ENCODE peak calls at places on chromosomes 5 and 9, in ten cellular contexts. One of them, this sample, is unnamed. For H3K9me3, the result is how much of the 10 kb centered on the place peaks cover.

GRCh38 chr5:556909-557441 is 32.7 kb upstream of the SLC9A3 start:
- DNase-seq in esophagus muscularis mucosa: no peak
- DNase-seq in cardiac muscle cell: no peak
- DNase-seq in mesenchymal stem cell: no peak
- DNase-seq in HCT116: no peak
- DNase-seq in GM23248: no peak
- DNase-seq in vagina: no peak
- DNase-seq in CD4-positive, alpha-beta memory T cell: no peak
- DNase-seq in psoas muscle: no peak
- DNase-seq in CD8-positive, alpha-beta memory T cell: no peak
- DNase-seq in this sample: no peak

GRCh38 chr5:152187668-152188067 is 217.4 kb downstream of the NMUR2 start:
- DNase-seq in GM23248: no peak
- DNase-seq in CD8-positive, alpha-beta memory T cell: no peak
- DNase-seq in vagina: no peak
- DNase-seq in psoas muscle: no peak
- DNase-seq in esophagus muscularis mucosa: no peak
- DNase-seq in HCT116: no peak
- DNase-seq in mesenchymal stem cell: no peak
- DNase-seq in cardiac muscle cell: no peak
- DNase-seq in CD4-positive, alpha-beta memory T cell: no peak
- DNase-seq in this sample: no peak

GRCh38 chr9:71984388-71985069 is 73.1 kb downstream of the C9orf85 start:
- DNase-seq in cardiac muscle cell: peak
- DNase-seq in mesenchymal stem cell: peak
- DNase-seq in esophagus muscularis mucosa: no peak
- DNase-seq in HCT116: no peak
- DNase-seq in vagina: no peak
- DNase-seq in CD8-positive, alpha-beta memory T cell: no peak
- DNase-seq in GM23248: peak
- DNase-seq in CD4-positive, alpha-beta memory T cell: no peak
- DNase-seq in psoas muscle: peak
- DNase-seq in this sample: no peak

GRCh38 chr5:31717586-31717985 is 78.7 kb downstream of the PDZD2 start:
- DNase-seq in CD8-positive, alpha-beta memory T cell: no peak
- DNase-seq in GM23248: no peak
- DNase-seq in psoas muscle: no peak
- DNase-seq in HCT116: no peak
- DNase-seq in mesenchymal stem cell: no peak
- DNase-seq in cardiac muscle cell: no peak
- DNase-seq in CD4-positive, alpha-beta memory T cell: no peak
- DNase-seq in vagina: no peak
- DNase-seq in esophagus muscularis mucosa: no peak
- DNase-seq in this sample: no peak

GRCh38 chr9:115024925-115025535 is 92.9 kb downstream of the TNC start:
- DNase-seq in esophagus muscularis mucosa: no peak
- DNase-seq in cardiac muscle cell: no peak
- DNase-seq in CD8-positive, alpha-beta memory T cell: no peak
- DNase-seq in psoas muscle: no peak
- DNase-seq in GM23248: no peak
- DNase-seq in mesenchymal stem cell: no peak
- DNase-seq in HCT116: no peak
- DNase-seq in vagina: no peak
- DNase-seq in CD4-positive, alpha-beta memory T cell: no peak
- DNase-seq in this sample: no peak

GRCh38 chr9:126860077-126860756 is at the start of gene ZBTB34:
- DNase-seq in HCT116: peak
- DNase-seq in vagina: no peak
- DNase-seq in GM23248: peak
- DNase-seq in esophagus muscularis mucosa: no peak
- DNase-seq in cardiac muscle cell: peak
- DNase-seq in mesenchymal stem cell: peak
- DNase-seq in CD4-positive, alpha-beta memory T cell: peak
- DNase-seq in CD8-positive, alpha-beta memory T cell: peak
- DNase-seq in psoas muscle: peak
- DNase-seq in this sample: no peak

GRCh38 chr9:132644251-132644650 is 25.5 kb downstream of the DDX31 start:
- DNase-seq in CD4-positive, alpha-beta memory T cell: no peak
- DNase-seq in cardiac muscle cell: no peak
- DNase-seq in vagina: no peak
- DNase-seq in esophagus muscularis mucosa: no peak
- DNase-seq in mesenchymal stem cell: no peak
- DNase-seq in CD8-positive, alpha-beta memory T cell: no peak
- DNase-seq in psoas muscle: no peak
- DNase-seq in GM23248: no peak
- DNase-seq in HCT116: no peak
- DNase-seq in this sample: no peak

GRCh38 chr9:90642570-90643539 is at the start of gene DIRAS2:
- DNase-seq in mesenchymal stem cell: peak
- DNase-seq in GM23248: peak
- DNase-seq in CD4-positive, alpha-beta memory T cell: no peak
- DNase-seq in HCT116: peak
- DNase-seq in CD8-positive, alpha-beta memory T cell: no peak
- DNase-seq in psoas muscle: peak
- DNase-seq in esophagus muscularis mucosa: no peak
- DNase-seq in cardiac muscle cell: peak
- DNase-seq in vagina: no peak
- DNase-seq in this sample: peak

GRCh38 chr5:10265245-10266109 is 15.4 kb downstream of the CCT5 start:
- DNase-seq in GM23248: no peak
- DNase-seq in psoas muscle: no peak
- DNase-seq in HCT116: no peak
- DNase-seq in mesenchymal stem cell: no peak
- DNase-seq in esophagus muscularis mucosa: no peak
- DNase-seq in cardiac muscle cell: no peak
- DNase-seq in vagina: no peak
- DNase-seq in CD4-positive, alpha-beta memory T cell: no peak
- DNase-seq in CD8-positive, alpha-beta memory T cell: no peak
- DNase-seq in this sample: no peak

GRCh38 chr9:23826120-23826629 is at the start of gene ELAVL2:
- DNase-seq in cardiac muscle cell: peak
- DNase-seq in esophagus muscularis mucosa: no peak
- DNase-seq in GM23248: peak
- DNase-seq in psoas muscle: peak
- DNase-seq in mesenchymal stem cell: peak
- DNase-seq in CD4-positive, alpha-beta memory T cell: peak
- DNase-seq in vagina: no peak
- DNase-seq in HCT116: no peak
- DNase-seq in CD8-positive, alpha-beta memory T cell: no peak
- DNase-seq in this sample: peak

GRCh38 chr9:130991227-130992058 is 17.5 kb upstream of the LAMC3 start:
- DNase-seq in cardiac muscle cell: no peak
- DNase-seq in psoas muscle: no peak
- DNase-seq in mesenchymal stem cell: no peak
- DNase-seq in GM23248: no peak
- DNase-seq in CD4-positive, alpha-beta memory T cell: no peak
- DNase-seq in CD8-positive, alpha-beta memory T cell: no peak
- DNase-seq in esophagus muscularis mucosa: no peak
- DNase-seq in HCT116: no peak
- DNase-seq in vagina: no peak
- DNase-seq in this sample: no peak

GRCh38 chr5:154857091-154857533 is 1.3 kb upstream of the CNOT8 start:
- DNase-seq in cardiac muscle cell: no peak
- DNase-seq in HCT116: no peak
- DNase-seq in CD8-positive, alpha-beta memory T cell: peak
- DNase-seq in vagina: no peak
- DNase-seq in CD4-positive, alpha-beta memory T cell: no peak
- DNase-seq in GM23248: peak
- DNase-seq in esophagus muscularis mucosa: peak
- DNase-seq in psoas muscle: no peak
- DNase-seq in mesenchymal stem cell: no peak
- DNase-seq in this sample: peak

GRCh38 chr9:88017086-88017485 is 42.8 kb upstream of the CDK20 start:
- DNase-seq in CD8-positive, alpha-beta memory T cell: no peak
- DNase-seq in vagina: no peak
- DNase-seq in HCT116: no peak
- DNase-seq in mesenchymal stem cell: no peak
- DNase-seq in cardiac muscle cell: peak
- DNase-seq in CD4-positive, alpha-beta memory T cell: no peak
- DNase-seq in psoas muscle: no peak
- DNase-seq in GM23248: peak
- DNase-seq in esophagus muscularis mucosa: no peak
- DNase-seq in this sample: no peak

GRCh38 chr9:3768286-3768685 is 242.5 kb upstream of the RFX3 start:
- DNase-seq in CD8-positive, alpha-beta memory T cell: no peak
- DNase-seq in mesenchymal stem cell: no peak
- DNase-seq in psoas muscle: no peak
- DNase-seq in esophagus muscularis mucosa: no peak
- DNase-seq in cardiac muscle cell: peak
- DNase-seq in CD4-positive, alpha-beta memory T cell: no peak
- DNase-seq in vagina: no peak
- DNase-seq in HCT116: no peak
- DNase-seq in GM23248: peak
- DNase-seq in this sample: no peak

DNA sequence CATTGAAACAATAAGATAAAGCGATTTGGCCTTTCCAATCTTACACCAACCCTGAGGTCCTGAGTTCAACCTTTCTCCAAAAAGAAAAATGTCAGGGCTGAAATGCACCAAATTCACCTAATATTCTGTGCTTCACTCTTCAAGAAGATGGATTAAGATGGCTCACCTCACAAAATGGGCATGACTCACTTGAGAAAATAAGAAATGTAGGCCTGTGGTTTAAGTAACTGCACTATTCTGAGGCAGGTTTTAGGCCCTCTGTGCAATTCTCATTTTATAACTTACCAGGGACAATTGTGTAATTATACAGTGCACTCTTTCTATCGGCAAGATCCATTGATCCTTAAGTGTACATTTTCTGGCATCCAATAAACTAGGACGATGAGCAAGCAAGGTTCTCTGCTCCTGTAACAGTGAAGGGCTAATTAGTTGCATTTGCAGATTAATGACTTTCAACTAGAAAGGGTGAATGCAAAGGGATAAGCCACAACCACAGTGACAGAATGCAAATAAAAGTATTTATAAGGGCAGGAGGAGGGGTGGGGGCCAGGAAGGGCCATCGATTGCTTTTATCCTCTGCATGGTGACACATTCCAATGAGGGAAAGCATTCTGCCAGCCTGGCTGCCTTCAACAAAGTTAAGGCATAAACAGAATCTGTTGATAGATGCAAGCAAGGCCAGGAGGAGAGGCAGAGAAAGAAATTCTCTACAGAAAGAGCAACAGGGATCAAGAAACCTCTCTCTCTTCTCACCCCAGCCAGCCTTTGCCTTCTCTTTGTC is 214.4 kb downstream of the CAAP1 start:
- DNase-seq in HCT116: no peak
- DNase-seq in CD8-positive, alpha-beta memory T cell: no peak
- DNase-seq in vagina: no peak
- DNase-seq in CD4-positive, alpha-beta memory T cell: no peak
- DNase-seq in psoas muscle: no peak
- DNase-seq in esophagus muscularis mucosa: no peak
- DNase-seq in mesenchymal stem cell: no peak
- DNase-seq in cardiac muscle cell: no peak
- DNase-seq in GM23248: no peak
- DNase-seq in this sample: no peak
- H3K9me3 ChIP-seq in HCT116: under half
- H3K9me3 ChIP-seq in CD8-positive, alpha-beta memory T cell: under half
- H3K9me3 ChIP-seq in vagina: under half
- H3K9me3 ChIP-seq in CD4-positive, alpha-beta memory T cell: under half
- H3K9me3 ChIP-seq in psoas muscle: under half
- H3K9me3 ChIP-seq in esophagus muscularis mucosa: under half
- H3K9me3 ChIP-seq in mesenchymal stem cell: under half
- H3K9me3 ChIP-seq in cardiac muscle cell: under half
- H3K9me3 ChIP-seq in GM23248: under half
- H3K9me3 ChIP-seq in this sample: under half

GRCh38 chr5:141250576-141250975 is 5.4 kb downstream of the PCDHB15 start:
- DNase-seq in cardiac muscle cell: no peak
- DNase-seq in HCT116: no peak
- DNase-seq in GM23248: no peak
- DNase-seq in CD8-positive, alpha-beta memory T cell: no peak
- DNase-seq in vagina: no peak
- DNase-seq in mesenchymal stem cell: no peak
- DNase-seq in CD4-positive, alpha-beta memory T cell: no peak
- DNase-seq in psoas muscle: no peak
- DNase-seq in esophagus muscularis mucosa: no peak
- DNase-seq in this sample: no peak
- H3K9me3 ChIP-seq in cardiac muscle cell: under half
- H3K9me3 ChIP-seq in HCT116: under half
- H3K9me3 ChIP-seq in GM23248: under half
- H3K9me3 ChIP-seq in CD8-positive, alpha-beta memory T cell: under half
- H3K9me3 ChIP-seq in vagina: half or more
- H3K9me3 ChIP-seq in mesenchymal stem cell: half or more
- H3K9me3 ChIP-seq in CD4-positive, alpha-beta memory T cell: under half
- H3K9me3 ChIP-seq in psoas muscle: half or more
- H3K9me3 ChIP-seq in esophagus muscularis mucosa: half or more
- H3K9me3 ChIP-seq in this sample: half or more

DNA sequence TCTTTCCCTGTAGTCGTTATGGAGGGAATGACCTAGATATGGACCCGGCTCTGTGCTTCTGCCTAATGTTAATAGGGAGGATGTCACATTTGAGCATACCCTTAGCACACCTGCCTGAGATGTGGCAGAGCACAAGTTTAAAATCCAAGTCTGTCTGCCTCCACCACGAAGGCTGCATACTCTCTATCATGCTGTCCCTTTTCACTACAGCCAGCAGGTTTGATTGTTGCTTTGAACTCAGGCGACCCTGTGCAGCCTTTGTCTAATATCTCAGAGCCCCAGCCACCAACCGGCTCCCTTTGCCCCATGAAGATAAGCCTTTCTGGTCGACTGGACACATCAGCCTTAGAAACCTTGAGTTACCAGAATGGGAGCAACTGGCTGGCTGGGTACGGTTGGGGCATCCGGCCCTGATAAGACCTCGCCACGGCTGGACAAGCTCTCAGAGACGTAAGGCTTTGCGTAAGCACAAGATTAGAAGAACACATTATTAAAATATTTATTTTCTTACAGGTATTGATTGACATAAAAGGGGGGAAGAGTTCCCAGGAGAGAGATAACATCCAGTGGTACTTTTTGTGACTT is 222.0 kb upstream of the TRIM32 start:
- DNase-seq in cardiac muscle cell: peak
- DNase-seq in esophagus muscularis mucosa: peak
- DNase-seq in vagina: no peak
- DNase-seq in HCT116: no peak
- DNase-seq in mesenchymal stem cell: no peak
- DNase-seq in psoas muscle: no peak
- DNase-seq in CD4-positive, alpha-beta memory T cell: no peak
- DNase-seq in GM23248: no peak
- DNase-seq in CD8-positive, alpha-beta memory T cell: no peak
- DNase-seq in this sample: no peak
- H3K9me3 ChIP-seq in cardiac muscle cell: under half
- H3K9me3 ChIP-seq in esophagus muscularis mucosa: under half
- H3K9me3 ChIP-seq in vagina: under half
- H3K9me3 ChIP-seq in HCT116: under half
- H3K9me3 ChIP-seq in mesenchymal stem cell: under half
- H3K9me3 ChIP-seq in psoas muscle: under half
- H3K9me3 ChIP-seq in CD4-positive, alpha-beta memory T cell: under half
- H3K9me3 ChIP-seq in GM23248: under half
- H3K9me3 ChIP-seq in CD8-positive, alpha-beta memory T cell: under half
- H3K9me3 ChIP-seq in this sample: under half

DNA sequence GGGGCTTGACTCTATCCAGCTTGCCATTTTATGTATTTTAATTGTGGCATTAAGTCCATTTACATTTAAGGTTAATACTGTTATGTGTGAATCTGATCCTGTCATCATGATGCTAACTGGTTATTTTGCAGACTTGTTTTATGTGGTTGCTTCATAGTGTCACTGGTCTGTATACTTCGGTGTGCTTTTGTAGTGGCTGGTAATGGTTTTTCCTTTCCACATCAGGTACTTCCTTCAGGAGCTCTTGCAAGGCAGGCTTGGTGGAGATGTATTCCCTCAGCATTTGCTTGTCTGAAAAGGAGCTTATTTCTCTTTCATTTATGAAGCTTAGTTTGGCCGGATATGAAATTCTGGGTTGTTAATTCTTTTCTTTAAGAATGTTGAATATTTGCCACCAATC is 145.9 kb downstream of the CPLANE1 start:
- DNase-seq in CD8-positive, alpha-beta memory T cell: no peak
- DNase-seq in vagina: no peak
- DNase-seq in esophagus muscularis mucosa: no peak
- DNase-seq in GM23248: no peak
- DNase-seq in cardiac muscle cell: no peak
- DNase-seq in CD4-positive, alpha-beta memory T cell: no peak
- DNase-seq in mesenchymal stem cell: no peak
- DNase-seq in HCT116: no peak
- DNase-seq in psoas muscle: no peak
- DNase-seq in this sample: no peak
- H3K9me3 ChIP-seq in CD8-positive, alpha-beta memory T cell: under half
- H3K9me3 ChIP-seq in vagina: under half
- H3K9me3 ChIP-seq in esophagus muscularis mucosa: under half
- H3K9me3 ChIP-seq in GM23248: under half
- H3K9me3 ChIP-seq in cardiac muscle cell: under half
- H3K9me3 ChIP-seq in CD4-positive, alpha-beta memory T cell: under half
- H3K9me3 ChIP-seq in mesenchymal stem cell: under half
- H3K9me3 ChIP-seq in HCT116: under half
- H3K9me3 ChIP-seq in psoas muscle: under half
- H3K9me3 ChIP-seq in this sample: under half